ENCODE peak calls at places on chromosome 22, in six cellular contexts. Z is K562, I is astrocyte of the cerebellum, Q is body of pancreas, H is HCT116, G is Calu3. W is an unnamed sample.

GRCh38 chr22:43310311-43310710 is 32.9 kb downstream of the SCUBE1 start:
- DNase-seq in Z (peak), I (peak), Q (no peak), H (no peak), G (no peak), W (no peak)

GRCh38 chr22:36486619-36487384 is 5.4 kb upstream of the TXN2 start:
- DNase-seq in Z (no peak), I (no peak), Q (peak), H (no peak), G (peak), W (peak)

GRCh38 chr22:22848364-22848866 is 39.2 kb upstream of the IGLL5 start:
- DNase-seq in Z (peak), I (peak), Q (peak), H (peak), G (peak), W (peak)

GRCh38 chr22:28883917-28884753 is 763 bp downstream of the ZNRF3 start:
- DNase-seq in Z (peak), I (no peak), Q (peak), H (peak), G (peak), W (peak)

GRCh38 chr22:26461188-26461810 is 22.3 kb downstream of the HPS4 start:
- DNase-seq in Z (peak), I (no peak), Q (peak), H (peak), G (peak), W (peak)

GRCh38 chr22:31748490-31748889 is 1.4 kb downstream of the PRR14L start:
- DNase-seq in Z (no peak), I (no peak), Q (no peak), H (no peak), G (no peak), W (no peak)

GRCh38 chr22:29310863-29311339 is 4.5 kb downstream of the GAS2L1 start:
- DNase-seq in Z (peak), I (peak), Q (peak), H (peak), G (peak), W (peak)

GRCh38 chr22:20436309-20437252 is 1.0 kb downstream of the SCARF2 start:
- DNase-seq in Z (no peak), I (no peak), Q (no peak), H (no peak), G (no peak), W (no peak)

GRCh38 chr22:30392661-30393321 is 4.0 kb upstream of the SEC14L2 start:
- DNase-seq in Z (no peak), I (no peak), Q (no peak), H (no peak), G (no peak), W (peak)

GRCh38 chr22:36374603-36375024 is 13.2 kb downstream of the MYH9 start:
- DNase-seq in Z (no peak), I (no peak), Q (peak), H (peak), G (peak), W (no peak)

GRCh38 chr22:31102441-31103081 is 4.8 kb downstream of the SELENOM start:
- DNase-seq in Z (no peak), I (no peak), Q (peak), H (no peak), G (peak), W (no peak)

GRCh38 chr22:29635734-29636357 is 32.4 kb downstream of the NF2 start:
- DNase-seq in Z (peak), I (peak), Q (no peak), H (peak), G (peak), W (peak)

GRCh38 chr22:35631597-35631996 is 14.5 kb upstream of the MB start:
- DNase-seq in Z (peak), I (no peak), Q (peak), H (peak), G (peak), W (peak)

GRCh38 chr22:21051836-21052400 is 6.2 kb downstream of the LRRC74B start:
- DNase-seq in Z (no peak), I (no peak), Q (no peak), H (no peak), G (no peak), W (no peak)

GRCh38 chr22:35629406-35630234 is 12.5 kb upstream of the MB start:
- DNase-seq in Z (peak), I (peak), Q (peak), H (peak), G (peak), W (no peak)

GRCh38 chr22:27885977-27886842 is 32.8 kb downstream of the PITPNB start:
- DNase-seq in Z (peak), I (peak), Q (peak), H (peak), G (peak), W (peak)

GRCh38 chr22:43005106-43005505 is 9.8 kb downstream of the PACSIN2 start:
- DNase-seq in Z (no peak), I (no peak), Q (no peak), H (no peak), G (no peak), W (no peak)

GRCh38 chr22:36326178-36327161 is 61.3 kb downstream of the MYH9 start:
- DNase-seq in Z (no peak), I (no peak), Q (no peak), H (no peak), G (no peak), W (no peak)

GRCh38 chr22:22720201-22720723 is 75.8 kb downstream of the GGTLC2 start:
- DNase-seq in Z (peak), I (no peak), Q (no peak), H (peak), G (peak), W (peak)

GRCh38 chr22:20803696-20804324 is 29.9 kb downstream of the SERPIND1 start:
- DNase-seq in Z (peak), I (no peak), Q (no peak), H (peak), G (peak), W (peak)

GRCh38 chr22:32761251-32761903 is 40.1 kb upstream of the TIMP3 start:
- DNase-seq in Z (no peak), I (peak), Q (no peak), H (no peak), G (peak), W (no peak)

GRCh38 chr22:48947636-48948035 is 880.0 kb downstream of the BRD1 start:
- DNase-seq in Z (no peak), I (no peak), Q (no peak), H (no peak), G (no peak), W (no peak)

GRCh38 chr22:32333769-32334639 is 23.7 kb upstream of the RFPL3 start:
- DNase-seq in Z (no peak), I (no peak), Q (no peak), H (no peak), G (no peak), W (no peak)

GRCh38 chr22:36339171-36340065 is 48.3 kb downstream of the MYH9 start:
- DNase-seq in Z (no peak), I (no peak), Q (no peak), H (no peak), G (no peak), W (no peak)

GRCh38 chr22:42743501-42743991 is 22.9 kb upstream of the A4GALT start:
- DNase-seq in Z (no peak), I (no peak), Q (peak), H (no peak), G (no peak), W (no peak)

GRCh38 chr22:48782817-48783511 is 1044.7 kb downstream of the BRD1 start:
- DNase-seq in Z (peak), I (no peak), Q (no peak), H (peak), G (no peak), W (no peak)

GRCh38 chr22:29994941-29995340 is 85.3 kb upstream of the HORMAD2 start:
- DNase-seq in Z (peak), I (no peak), Q (no peak), H (no peak), G (peak), W (no peak)

GRCh38 chr22:30422481-30423295 is 2.9 kb upstream of the MTFP1 start:
- DNase-seq in Z (peak), I (peak), Q (peak), H (peak), G (peak), W (peak)

GRCh38 chr22:32204211-32204855 is 540 bp downstream of the RFPL2 start:
- DNase-seq in Z (no peak), I (no peak), Q (peak), H (no peak), G (peak), W (no peak)

GRCh38 chr22:25497269-25497668 is 67.2 kb upstream of the GRK3 start:
- DNase-seq in Z (peak), I (no peak), Q (no peak), H (no peak), G (no peak), W (peak)

GRCh38 chr22:42553475-42554361 is at the start of gene SERHL2:
- DNase-seq in Z (peak), I (peak), Q (peak), H (no peak), G (peak), W (peak)

GRCh38 chr22:31833930-31834329 is 80.1 kb downstream of the DEPDC5 start:
- DNase-seq in Z (no peak), I (no peak), Q (no peak), H (no peak), G (no peak), W (no peak)

GRCh38 chr22:31646186-31647019 is 15.6 kb downstream of the PISD start:
- DNase-seq in Z (no peak), I (peak), Q (no peak), H (peak), G (peak), W (no peak)

GRCh38 chr22:37892566-37893338 is 13.3 kb upstream of the MICALL1 start:
- DNase-seq in Z (no peak), I (no peak), Q (peak), H (no peak), G (no peak), W (no peak)

GRCh38 chr22:37884420-37884819 is 21.7 kb upstream of the MICALL1 start:
- DNase-seq in Z (no peak), I (no peak), Q (no peak), H (no peak), G (no peak), W (no peak)

GRCh38 chr22:37893583-37893983 is 12.5 kb upstream of the MICALL1 start:
- DNase-seq in Z (no peak), I (no peak), Q (peak), H (no peak), G (no peak), W (no peak)

GRCh38 chr22:37891926-37892325 is 14.2 kb upstream of the MICALL1 start:
- DNase-seq in Z (no peak), I (no peak), Q (no peak), H (no peak), G (no peak), W (no peak)

DNA sequence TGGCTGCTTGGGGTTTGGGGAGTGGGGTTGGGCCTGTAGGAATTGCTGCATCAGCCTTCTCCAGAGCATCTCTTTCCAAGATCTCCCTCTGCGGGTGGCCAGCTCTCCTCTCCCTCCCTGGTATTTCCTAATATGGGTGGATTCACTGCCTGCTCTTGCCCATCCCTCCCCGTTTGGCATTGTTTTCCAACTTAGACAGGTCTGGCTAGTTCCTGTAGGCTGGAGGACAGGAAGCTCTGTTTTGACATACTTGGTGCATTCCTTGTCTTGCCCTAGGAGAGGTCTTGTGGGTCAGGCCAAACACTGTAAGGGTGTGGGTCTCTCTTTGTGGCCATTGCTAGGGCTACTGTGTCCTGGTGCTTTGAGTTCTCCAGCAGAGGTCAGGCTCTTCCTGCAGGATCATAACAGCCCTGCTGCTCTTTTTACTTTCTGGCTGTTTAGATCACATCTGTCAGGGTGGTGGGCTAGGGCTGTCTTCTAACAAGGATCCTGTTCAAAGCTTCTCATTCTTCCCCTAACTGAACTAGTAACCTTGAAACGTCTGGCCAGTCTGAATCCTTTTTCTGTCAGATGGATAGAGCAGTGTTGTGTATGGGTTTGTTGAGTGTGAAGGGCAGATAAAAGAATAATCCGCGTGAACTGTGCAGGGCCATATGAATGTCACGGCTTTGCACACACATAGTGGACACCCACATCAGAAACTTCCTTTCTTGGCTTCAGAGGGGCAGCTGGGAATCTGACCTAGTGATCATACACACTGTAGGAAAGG is 18.3 kb upstream of the MICALL1 start:
- DNase-seq in Z (no peak), I (peak), Q (no peak), H (no peak), G (no peak), W (no peak)
- TF ChIP-seq CTCF in Z (peak), I (peak), Q (peak), H (peak), G (peak), W (peak)

GRCh38 chr22:47063606-47064005 is 301.2 kb downstream of the TBC1D22A start:
- DNase-seq in Z (no peak), I (no peak), Q (no peak), H (no peak), G (no peak), W (no peak)
- TF ChIP-seq CTCF in Z (no peak), I (no peak), Q (no peak), H (no peak), G (no peak), W (no peak)

GRCh38 chr22:24424001-24424900 is 3.1 kb upstream of the ADORA2A start:
- DNase-seq in Z (no peak), I (no peak), Q (no peak), H (no peak), G (no peak), W (no peak)

GRCh38 chr22:24424901-24425775 is 2.3 kb upstream of the ADORA2A start:
- DNase-seq in Z (no peak), I (no peak), Q (no peak), H (no peak), G (no peak), W (no peak)

GRCh38 chr22:24421428-24421931 is 5.9 kb upstream of the ADORA2A start:
- DNase-seq in Z (peak), I (no peak), Q (no peak), H (peak), G (peak), W (no peak)

GRCh38 chr22:24422078-24422665 is 5.2 kb upstream of the ADORA2A start:
- DNase-seq in Z (no peak), I (no peak), Q (no peak), H (no peak), G (no peak), W (no peak)

GRCh38 chr22:24423519-24424000 is 3.8 kb upstream of the ADORA2A start:
- DNase-seq in Z (peak), I (no peak), Q (peak), H (no peak), G (peak), W (no peak)
- TF ChIP-seq CTCF in Z (peak), I (peak), Q (peak), H (peak), G (peak), W (peak)

GRCh38 chr22:50401907-50402306 is 58.8 kb downstream of the PPP6R2 start:
- DNase-seq in Z (no peak), I (no peak), Q (no peak), H (no peak), G (no peak), W (no peak)
- TF ChIP-seq CTCF in Z (no peak), I (no peak), Q (no peak), H (no peak), G (no peak), W (no peak)

GRCh38 chr22:45397806-45398205 is 15.6 kb downstream of the SMC1B start:
- DNase-seq in Z (no peak), I (no peak), Q (no peak), H (no peak), G (no peak), W (no peak)
- TF ChIP-seq CTCF in Z (no peak), I (no peak), Q (no peak), H (no peak), G (no peak), W (peak)

GRCh38 chr22:18071968-18072310 is 5.9 kb upstream of the PEX26 start:
- DNase-seq in Z (no peak), I (no peak), Q (no peak), H (no peak), G (no peak), W (no peak)
- TF ChIP-seq CTCF in Z (no peak), I (no peak), Q (no peak), H (no peak), G (no peak), W (no peak)

DNA sequence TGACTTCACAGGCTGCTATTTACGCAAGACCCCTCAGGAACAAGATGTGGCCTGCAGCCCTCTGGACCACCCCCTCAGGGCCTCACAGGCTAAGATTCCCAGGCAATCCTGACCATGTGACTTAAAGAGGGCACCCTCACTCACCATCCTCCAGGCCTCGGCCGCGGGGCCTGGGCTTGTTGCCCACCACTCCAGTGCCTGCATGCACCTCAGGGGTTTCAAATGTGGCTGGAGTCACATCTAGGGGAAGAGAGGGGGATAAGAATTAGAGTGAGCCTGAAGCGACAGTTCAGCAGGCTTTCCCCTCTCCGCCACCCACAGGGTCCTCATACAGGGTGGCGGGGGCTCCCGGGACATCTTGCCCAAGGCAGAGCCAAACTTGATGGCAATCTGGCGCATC is 2.1 kb downstream of the ESS2 start:
- DNase-seq in Z (no peak), I (no peak), Q (no peak), H (no peak), G (no peak), W (no peak)
- TF ChIP-seq CTCF in Z (no peak), I (no peak), Q (no peak), H (no peak), G (no peak), W (no peak)

GRCh38 chr22:40190501-40190900 is 12.8 kb downstream of the TNRC6B start:
- DNase-seq in Z (peak), I (no peak), Q (peak), H (no peak), G (no peak), W (peak)

GRCh38 chr22:40196628-40197027 is 18.9 kb downstream of the TNRC6B start:
- DNase-seq in Z (no peak), I (peak), Q (no peak), H (no peak), G (no peak), W (peak)

GRCh38 chr22:40194656-40195055 is 16.9 kb downstream of the TNRC6B start:
- DNase-seq in Z (no peak), I (no peak), Q (no peak), H (no peak), G (no peak), W (no peak)

GRCh38 chr22:40189979-40190378 is 12.3 kb downstream of the TNRC6B start:
- DNase-seq in Z (no peak), I (no peak), Q (no peak), H (no peak), G (no peak), W (no peak)

DNA sequence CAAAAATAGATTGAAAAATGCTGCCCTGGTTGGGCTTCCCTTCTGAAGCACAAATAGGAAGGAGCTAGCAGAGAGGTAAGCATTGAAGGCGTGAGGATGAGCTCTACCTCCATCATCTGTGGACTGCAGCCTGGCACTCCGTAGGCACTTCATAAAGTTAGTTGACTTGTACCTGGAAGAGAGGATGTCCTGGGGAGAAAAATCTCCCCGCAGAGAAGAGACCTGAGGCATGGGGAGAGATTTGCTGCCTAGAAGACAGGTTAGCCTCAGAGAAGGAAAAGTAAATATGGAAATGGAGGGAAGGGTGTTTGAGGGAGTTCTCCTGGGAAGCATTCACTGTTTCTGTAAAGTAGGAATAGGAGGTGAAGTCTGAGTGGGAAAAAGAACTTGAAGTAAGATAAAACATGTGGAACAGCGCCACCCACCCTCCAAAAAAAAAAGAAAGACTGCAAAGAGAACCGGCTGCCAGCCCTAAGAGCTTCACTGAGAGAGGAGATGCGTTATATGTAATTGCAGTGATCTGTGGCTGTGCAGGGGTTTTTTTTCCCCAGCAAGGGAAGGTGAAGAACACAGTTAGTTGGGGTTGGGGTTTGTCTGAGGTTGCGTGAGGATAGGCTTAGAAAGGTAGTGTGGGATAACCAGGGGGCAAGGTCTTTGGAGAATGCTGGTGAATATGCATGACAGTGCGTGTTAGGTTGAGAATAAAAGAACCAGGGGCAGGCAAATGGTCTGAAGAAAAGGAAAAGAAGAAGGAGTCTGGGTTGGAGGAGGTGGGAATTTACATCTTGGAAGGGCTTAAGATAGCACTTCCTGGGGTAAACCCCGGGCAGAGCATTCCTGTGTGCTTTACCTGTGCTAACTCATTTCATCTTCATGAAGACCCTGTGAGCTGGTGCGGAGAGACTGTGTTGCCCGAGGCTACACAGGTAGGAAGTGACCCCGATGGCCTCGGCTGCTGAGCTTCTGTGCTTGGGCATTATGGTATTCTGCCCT is 16.0 kb downstream of the TNRC6B start:
- DNase-seq in Z (no peak), I (no peak), Q (no peak), H (no peak), G (no peak), W (no peak)
- TF ChIP-seq CTCF in Z (peak), I (peak), Q (peak), H (peak), G (no peak), W (peak)